ENCODE peak calls at places on chromosomes 5 and 9, in five cellular contexts. One of them, this sample, is unnamed. For H3K27me3, the result is how much of the 10 kb centered on the place peaks cover.

GRCh38 chr9:34454571-34455065 is 3.8 kb downstream of the FAM219A start:
- DNase-seq in PC-9: peak
- DNase-seq in uterus: no peak
- DNase-seq in ovary: no peak
- DNase-seq in body of pancreas: no peak
- DNase-seq in this sample: peak

GRCh38 chr5:117315170-117315569 is 740.5 kb upstream of the SEMA6A start:
- DNase-seq in PC-9: no peak
- DNase-seq in uterus: no peak
- DNase-seq in ovary: no peak
- DNase-seq in body of pancreas: no peak
- DNase-seq in this sample: no peak

GRCh38 chr9:112129246-112129645 is 45.9 kb downstream of the SUSD1 start:
- DNase-seq in PC-9: no peak
- DNase-seq in uterus: no peak
- DNase-seq in ovary: no peak
- DNase-seq in body of pancreas: no peak
- DNase-seq in this sample: no peak

GRCh38 chr5:97531549-97531948 is 348.5 kb upstream of the RIOK2 start:
- DNase-seq in PC-9: no peak
- DNase-seq in uterus: no peak
- DNase-seq in ovary: no peak
- DNase-seq in body of pancreas: no peak
- DNase-seq in this sample: no peak

GRCh38 chr5:69505306-69505705 is 12.7 kb downstream of the OCLN start:
- DNase-seq in PC-9: no peak
- DNase-seq in uterus: no peak
- DNase-seq in ovary: no peak
- DNase-seq in body of pancreas: no peak
- DNase-seq in this sample: no peak

GRCh38 chr5:1522601-1523479 is 920 bp downstream of the LPCAT1 start:
- DNase-seq in PC-9: no peak
- DNase-seq in uterus: peak
- DNase-seq in ovary: peak
- DNase-seq in body of pancreas: peak
- DNase-seq in this sample: no peak

GRCh38 chr5:102554092-102554491 is 55.3 kb upstream of the SLCO6A1 start:
- DNase-seq in PC-9: no peak
- DNase-seq in uterus: no peak
- DNase-seq in ovary: no peak
- DNase-seq in body of pancreas: no peak
- DNase-seq in this sample: no peak

GRCh38 chr5:66796306-66797292 is 200.4 kb downstream of the MAST4 start:
- DNase-seq in PC-9: no peak
- DNase-seq in uterus: no peak
- DNase-seq in ovary: no peak
- DNase-seq in body of pancreas: no peak
- DNase-seq in this sample: no peak

GRCh38 chr5:133643365-133643764 is 31.0 kb upstream of the FSTL4 start:
- DNase-seq in PC-9: no peak
- DNase-seq in uterus: no peak
- DNase-seq in ovary: no peak
- DNase-seq in body of pancreas: no peak
- DNase-seq in this sample: no peak

GRCh38 chr5:133644000-133644865 is 31.9 kb upstream of the FSTL4 start:
- DNase-seq in PC-9: no peak
- DNase-seq in uterus: no peak
- DNase-seq in ovary: no peak
- DNase-seq in body of pancreas: no peak
- DNase-seq in this sample: no peak

GRCh38 chr5:133638436-133638835 is 26.1 kb upstream of the FSTL4 start:
- DNase-seq in PC-9: no peak
- DNase-seq in uterus: no peak
- DNase-seq in ovary: no peak
- DNase-seq in body of pancreas: no peak
- DNase-seq in this sample: no peak

GRCh38 chr5:133642153-133642552 is 29.8 kb upstream of the FSTL4 start:
- DNase-seq in PC-9: no peak
- DNase-seq in uterus: no peak
- DNase-seq in ovary: no peak
- DNase-seq in body of pancreas: no peak
- DNase-seq in this sample: no peak

GRCh38 chr5:133641683-133642082 is 29.3 kb upstream of the FSTL4 start:
- DNase-seq in PC-9: no peak
- DNase-seq in uterus: no peak
- DNase-seq in ovary: no peak
- DNase-seq in body of pancreas: no peak
- DNase-seq in this sample: no peak
- H3K27me3 ChIP-seq in PC-9: under half
- H3K27me3 ChIP-seq in uterus: under half
- H3K27me3 ChIP-seq in ovary: under half
- H3K27me3 ChIP-seq in body of pancreas: under half
- H3K27me3 ChIP-seq in this sample: under half

DNA sequence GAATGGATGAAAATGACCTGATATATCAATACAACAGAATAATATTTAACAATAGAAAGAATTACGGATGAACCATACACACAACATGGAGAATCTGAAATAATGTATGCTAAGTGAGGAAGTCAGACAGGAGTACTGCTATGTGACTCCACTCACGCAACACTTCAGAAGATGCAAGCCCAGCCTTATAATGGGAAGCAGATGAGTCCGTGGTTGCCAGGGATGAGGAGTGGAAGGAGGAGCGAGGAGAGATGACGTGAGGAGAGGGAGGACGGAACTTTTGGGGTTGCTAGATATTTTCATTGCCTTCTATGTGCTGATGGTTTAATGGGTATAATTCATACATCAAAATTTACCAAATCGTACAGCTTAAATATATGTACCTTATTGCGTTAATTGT is 55.4 kb upstream of the ERCC6L2 start:
- DNase-seq in PC-9: no peak
- DNase-seq in uterus: no peak
- DNase-seq in ovary: no peak
- DNase-seq in body of pancreas: no peak
- DNase-seq in this sample: no peak
- H3K27me3 ChIP-seq in PC-9: under half
- H3K27me3 ChIP-seq in uterus: under half
- H3K27me3 ChIP-seq in ovary: under half
- H3K27me3 ChIP-seq in body of pancreas: under half
- H3K27me3 ChIP-seq in this sample: under half

GRCh38 chr5:71719092-71719964 is at the start of gene CARTPT:
- DNase-seq in PC-9: no peak
- DNase-seq in uterus: no peak
- DNase-seq in ovary: no peak
- DNase-seq in body of pancreas: no peak
- DNase-seq in this sample: peak
- H3K27me3 ChIP-seq in PC-9: under half
- H3K27me3 ChIP-seq in uterus: under half
- H3K27me3 ChIP-seq in ovary: under half
- H3K27me3 ChIP-seq in body of pancreas: under half
- H3K27me3 ChIP-seq in this sample: half or more

GRCh38 chr5:79617539-79617938 is 5.3 kb downstream of the TENT2 start:
- DNase-seq in PC-9: no peak
- DNase-seq in uterus: no peak
- DNase-seq in ovary: no peak
- DNase-seq in body of pancreas: no peak
- DNase-seq in this sample: no peak

GRCh38 chr5:79619849-79620248 is 7.6 kb downstream of the TENT2 start:
- DNase-seq in PC-9: no peak
- DNase-seq in uterus: no peak
- DNase-seq in ovary: no peak
- DNase-seq in body of pancreas: no peak
- DNase-seq in this sample: no peak

GRCh38 chr5:79621056-79621455 is 8.8 kb downstream of the TENT2 start:
- DNase-seq in PC-9: peak
- DNase-seq in uterus: no peak
- DNase-seq in ovary: no peak
- DNase-seq in body of pancreas: no peak
- DNase-seq in this sample: no peak
- H3K27me3 ChIP-seq in PC-9: under half
- H3K27me3 ChIP-seq in uterus: under half
- H3K27me3 ChIP-seq in ovary: under half
- H3K27me3 ChIP-seq in body of pancreas: under half
- H3K27me3 ChIP-seq in this sample: under half

DNA sequence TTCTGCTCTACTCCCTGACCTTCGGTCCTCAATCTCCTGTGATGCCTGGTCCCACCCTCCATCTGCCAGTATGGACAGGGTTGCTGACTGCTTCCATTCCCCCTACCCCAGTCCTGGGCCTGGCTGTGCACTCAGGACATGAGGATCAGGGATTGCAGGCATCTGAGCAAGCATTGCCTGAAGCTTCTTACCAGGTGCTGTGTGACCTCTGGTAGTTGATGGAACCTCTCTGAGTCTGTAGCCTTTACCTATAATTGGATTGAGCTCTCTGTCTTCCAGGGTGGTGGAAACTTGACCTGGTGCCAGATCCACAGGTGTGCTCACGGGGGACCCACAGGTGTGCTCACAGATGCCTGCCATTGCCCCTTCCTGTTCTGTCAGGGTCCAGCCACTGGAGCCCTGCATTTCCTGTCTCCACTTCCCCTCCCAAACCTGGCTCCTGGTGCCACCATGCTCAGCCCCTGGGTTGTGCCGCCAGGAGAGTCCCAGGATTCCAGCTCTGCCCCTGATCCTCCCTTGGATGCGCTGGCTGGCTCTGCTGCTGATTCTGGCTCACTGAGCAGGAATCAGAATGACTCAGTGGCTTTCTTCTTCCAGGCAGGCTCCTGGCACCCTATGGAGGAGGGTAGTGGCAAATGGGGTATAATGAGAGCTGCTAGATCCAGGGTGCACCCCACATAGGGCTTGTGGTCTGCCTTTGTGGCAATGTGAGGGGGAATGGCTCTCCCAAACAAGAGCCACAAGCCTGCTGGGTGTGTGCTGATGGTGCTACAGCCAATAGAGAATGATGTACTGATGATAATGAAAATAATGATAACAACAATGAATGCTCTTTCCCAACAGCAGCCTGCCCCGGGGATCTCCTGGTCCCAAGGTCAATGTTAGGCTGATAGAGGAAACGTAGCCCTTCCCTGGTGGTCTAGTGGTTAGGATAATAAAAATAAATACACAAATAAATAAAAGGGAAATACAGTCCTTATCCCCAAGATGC is 35.2 kb upstream of the PSD2 start:
- DNase-seq in PC-9: no peak
- DNase-seq in uterus: no peak
- DNase-seq in ovary: no peak
- DNase-seq in body of pancreas: no peak
- DNase-seq in this sample: no peak
- H3K27me3 ChIP-seq in PC-9: under half
- H3K27me3 ChIP-seq in uterus: under half
- H3K27me3 ChIP-seq in ovary: under half
- H3K27me3 ChIP-seq in body of pancreas: under half
- H3K27me3 ChIP-seq in this sample: half or more

DNA sequence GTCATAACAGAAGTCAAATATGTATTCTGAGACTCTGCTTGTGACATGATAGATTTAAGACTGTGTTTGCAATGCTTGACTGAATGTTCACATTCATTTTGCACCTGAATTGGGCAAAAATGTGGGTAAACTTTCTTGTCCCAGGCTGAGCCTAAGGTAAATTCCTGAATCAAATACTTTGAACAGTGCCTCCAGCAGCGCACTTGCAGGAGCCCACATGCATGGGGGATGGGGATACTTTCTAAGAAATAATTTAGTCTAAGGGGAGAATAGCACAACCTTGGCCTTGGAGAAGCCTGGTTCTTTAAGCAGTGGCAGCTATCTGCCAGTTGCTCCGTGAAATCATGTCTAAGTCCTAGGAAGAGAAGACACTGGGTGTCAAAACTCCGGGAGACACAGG is 163.5 kb upstream of the EGFLAM start:
- DNase-seq in PC-9: no peak
- DNase-seq in uterus: no peak
- DNase-seq in ovary: no peak
- DNase-seq in body of pancreas: no peak
- DNase-seq in this sample: no peak
- H3K27me3 ChIP-seq in PC-9: under half
- H3K27me3 ChIP-seq in uterus: under half
- H3K27me3 ChIP-seq in ovary: under half
- H3K27me3 ChIP-seq in body of pancreas: under half
- H3K27me3 ChIP-seq in this sample: under half

GRCh38 chr9:135788576-135789300 is 86.8 kb downstream of the KCNT1 start:
- DNase-seq in PC-9: no peak
- DNase-seq in uterus: no peak
- DNase-seq in ovary: no peak
- DNase-seq in body of pancreas: no peak
- DNase-seq in this sample: no peak
- H3K27me3 ChIP-seq in PC-9: under half
- H3K27me3 ChIP-seq in uterus: under half
- H3K27me3 ChIP-seq in ovary: under half
- H3K27me3 ChIP-seq in body of pancreas: under half
- H3K27me3 ChIP-seq in this sample: under half

GRCh38 chr9:129679537-129679936 is 14.1 kb downstream of the PRRX2 start:
- DNase-seq in PC-9: no peak
- DNase-seq in uterus: no peak
- DNase-seq in ovary: no peak
- DNase-seq in body of pancreas: no peak
- DNase-seq in this sample: no peak
- H3K27me3 ChIP-seq in PC-9: under half
- H3K27me3 ChIP-seq in uterus: under half
- H3K27me3 ChIP-seq in ovary: under half
- H3K27me3 ChIP-seq in body of pancreas: under half
- H3K27me3 ChIP-seq in this sample: under half

GRCh38 chr5:131008329-131008728 is 156.7 kb downstream of the HINT1 start:
- DNase-seq in PC-9: no peak
- DNase-seq in uterus: no peak
- DNase-seq in ovary: no peak
- DNase-seq in body of pancreas: no peak
- DNase-seq in this sample: no peak
- H3K27me3 ChIP-seq in PC-9: under half
- H3K27me3 ChIP-seq in uterus: under half
- H3K27me3 ChIP-seq in ovary: under half
- H3K27me3 ChIP-seq in body of pancreas: under half
- H3K27me3 ChIP-seq in this sample: under half

DNA sequence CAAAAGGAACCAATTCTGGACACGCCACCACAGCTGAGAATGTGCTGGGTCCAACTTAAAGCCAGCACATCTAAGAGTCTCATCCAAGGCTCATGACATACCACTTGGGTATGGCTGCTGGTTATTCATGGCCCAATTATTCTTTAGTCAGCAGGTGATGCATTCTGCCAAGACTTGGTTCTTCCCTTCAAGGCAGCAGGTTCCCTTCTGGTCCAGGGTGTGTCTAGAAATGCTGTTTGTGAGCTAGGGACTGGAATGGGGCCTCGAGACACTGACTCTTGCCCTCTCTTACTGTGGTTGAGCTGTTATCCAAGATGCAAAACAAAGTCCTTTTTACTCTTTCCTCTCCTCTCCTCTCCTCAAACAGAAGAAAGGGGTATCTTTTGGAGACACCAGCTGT is 522.6 kb downstream of the HINT1 start:
- DNase-seq in PC-9: no peak
- DNase-seq in uterus: no peak
- DNase-seq in ovary: no peak
- DNase-seq in body of pancreas: no peak
- DNase-seq in this sample: no peak
- H3K27me3 ChIP-seq in PC-9: under half
- H3K27me3 ChIP-seq in uterus: under half
- H3K27me3 ChIP-seq in ovary: under half
- H3K27me3 ChIP-seq in body of pancreas: under half
- H3K27me3 ChIP-seq in this sample: under half

This sample was measured in heart right ventricle.